ENCODE peak calls at places on chromosomes 5 and 9, in eight cellular contexts. A, I, Y, K, X, Q, T and C are unnamed samples.
A peak's percentile ranks its signal among the peaks of the same experiment; 100 is the strongest.

GRCh38 chr9:113454914-113455761 is 8.4 kb upstream of the RGS3 start:
- DNase-seq in A (peak; percentile 56), I (no peak), Y (no peak), K (no peak), X (peak; percentile 71), Q (peak; percentile 26), T (peak; percentile 34), C (peak; percentile 77)

GRCh38 chr5:173885481-173886010 is 2.6 kb upstream of the CPEB4 start:
- DNase-seq in A (no peak), I (no peak), Y (no peak), K (no peak), X (no peak), Q (no peak), T (peak; percentile 51), C (no peak)

GRCh38 chr5:41337240-41337639 is 123.9 kb upstream of the C6 start:
- DNase-seq in A (no peak), I (no peak), Y (no peak), K (no peak), X (no peak), Q (no peak), T (no peak), C (no peak)

GRCh38 chr9:136234597-136234996 is 11.0 kb downstream of the QSOX2 start:
- DNase-seq in A (no peak), I (no peak), Y (no peak), K (no peak), X (no peak), Q (peak; percentile 17), T (no peak), C (no peak)

GRCh38 chr5:149301744-149302380 is 30.2 kb downstream of the AFAP1L1 start:
- DNase-seq in A (no peak), I (no peak), Y (no peak), K (no peak), X (no peak), Q (no peak), T (no peak), C (no peak)

GRCh38 chr5:132854301-132854700 is 12.0 kb downstream of the GDF9 start:
- DNase-seq in A (no peak), I (no peak), Y (no peak), K (no peak), X (no peak), Q (no peak), T (no peak), C (no peak)

GRCh38 chr9:36969216-36969771 is 64.8 kb downstream of the PAX5 start:
- DNase-seq in A (no peak), I (no peak), Y (no peak), K (no peak), X (no peak), Q (no peak), T (no peak), C (no peak)

GRCh38 chr5:157659886-157660660 is 7.8 kb upstream of the SOX30 start:
- DNase-seq in A (no peak), I (no peak), Y (no peak), K (no peak), X (no peak), Q (no peak), T (no peak), C (no peak)

GRCh38 chr5:312845-313244 is 8.7 kb upstream of the AHRR start:
- DNase-seq in A (no peak), I (no peak), Y (peak; percentile 19), K (no peak), X (no peak), Q (no peak), T (no peak), C (no peak)

GRCh38 chr5:43008369-43009158 is 31.6 kb downstream of the ANXA2R start:
- DNase-seq in A (peak; percentile 92), I (peak; percentile 88), Y (peak; percentile 95), K (peak; percentile 74), X (no peak), Q (peak; percentile 95), T (peak; percentile 97), C (peak; percentile 42)

GRCh38 chr5:40569549-40570270 is 110.0 kb upstream of the PTGER4 start:
- DNase-seq in A (no peak), I (no peak), Y (no peak), K (no peak), X (no peak), Q (no peak), T (no peak), C (no peak)

GRCh38 chr5:83197326-83197725 is 120.0 kb downstream of the XRCC4 start:
- DNase-seq in A (no peak), I (no peak), Y (no peak), K (no peak), X (no peak), Q (no peak), T (no peak), C (no peak)

GRCh38 chr5:57450991-57451876 is 31.4 kb downstream of the ACTBL2 start:
- DNase-seq in A (no peak), I (no peak), Y (no peak), K (no peak), X (peak; percentile 22), Q (no peak), T (no peak), C (no peak)

GRCh38 chr9:136997830-136998234 is 1.5 kb upstream of the CLIC3 start:
- DNase-seq in A (no peak), I (no peak), Y (peak; percentile 67), K (no peak), X (no peak), Q (no peak), T (peak; percentile 44), C (no peak)

GRCh38 chr9:71663931-71664459 is 104.3 kb downstream of the CEMIP2 start:
- DNase-seq in A (peak; percentile 87), I (no peak), Y (no peak), K (no peak), X (no peak), Q (no peak), T (no peak), C (no peak)

GRCh38 chr9:27189426-27189825 is 80.4 kb downstream of the TEK start:
- DNase-seq in A (no peak), I (no peak), Y (no peak), K (no peak), X (no peak), Q (no peak), T (no peak), C (no peak)

GRCh38 chr5:120464627-120465280 is 654 bp downstream of the PRR16 start:
- DNase-seq in A (no peak), I (peak; percentile 31), Y (no peak), K (no peak), X (peak; percentile 28), Q (peak; percentile 4), T (no peak), C (peak; percentile 9)

GRCh38 chr5:136000147-136000546 is 28.6 kb upstream of the TGFBI start:
- DNase-seq in A (no peak), I (no peak), Y (no peak), K (no peak), X (no peak), Q (no peak), T (no peak), C (no peak)

GRCh38 chr9:121282309-121283071 is 14.5 kb downstream of the GSN start:
- DNase-seq in A (peak; percentile 48), I (no peak), Y (no peak), K (no peak), X (no peak), Q (no peak), T (no peak), C (peak; percentile 51)

GRCh38 chr5:2742921-2743679 is 8.4 kb downstream of the IRX2 start:
- DNase-seq in A (no peak), I (peak; percentile 65), Y (no peak), K (no peak), X (no peak), Q (no peak), T (no peak), C (no peak)

GRCh38 chr9:129489838-129490582 is 130.9 kb downstream of the C9orf50 start:
- DNase-seq in A (peak; percentile 78), I (no peak), Y (peak; percentile 84), K (no peak), X (no peak), Q (peak; percentile 48), T (no peak), C (peak; percentile 35)

GRCh38 chr5:141431286-141431685 is 979 bp downstream of the PCDHGA12 start:
- DNase-seq in A (no peak), I (no peak), Y (no peak), K (no peak), X (no peak), Q (no peak), T (peak; percentile 76), C (no peak)

GRCh38 chr9:98958271-98958989 is 14.7 kb downstream of the COL15A1 start:
- DNase-seq in A (no peak), I (no peak), Y (no peak), K (no peak), X (no peak), Q (no peak), T (no peak), C (no peak)

GRCh38 chr5:98403131-98403530 is 370.3 kb upstream of the RGMB start:
- DNase-seq in A (no peak), I (no peak), Y (no peak), K (no peak), X (no peak), Q (no peak), T (no peak), C (no peak)

GRCh38 chr5:109759304-109759703 is 69.6 kb downstream of the MAN2A1 start:
- DNase-seq in A (no peak), I (no peak), Y (no peak), K (no peak), X (peak; percentile 41), Q (no peak), T (no peak), C (no peak)

GRCh38 chr5:10600629-10601245 is 36.9 kb downstream of the ANKRD33B start:
- DNase-seq in A (peak; percentile 64), I (no peak), Y (no peak), K (no peak), X (peak; percentile 70), Q (peak; percentile 49), T (peak; percentile 83), C (no peak)